ENCODE peak calls at places on chromosomes 12 and 14, in four cellular contexts. One of them, this sample, is unnamed.

GRCh38 chr14:88831285-88831684 is 6.8 kb downstream of the TTC8 start:
- DNase-seq in AG09309: peak; percentile 52
- DNase-seq in amniotic stem cell: peak; percentile 32
- DNase-seq in head of caudate nucleus: no peak
- DNase-seq in this sample: no peak

GRCh38 chr12:10849425-10849878 is at the start of gene PRR4:
- DNase-seq in AG09309: no peak
- DNase-seq in amniotic stem cell: no peak
- DNase-seq in head of caudate nucleus: no peak
- DNase-seq in this sample: no peak

GRCh38 chr12:111218499-111218898 is 150.4 kb downstream of the PHETA1 start:
- DNase-seq in AG09309: no peak
- DNase-seq in amniotic stem cell: no peak
- DNase-seq in head of caudate nucleus: no peak
- DNase-seq in this sample: no peak

GRCh38 chr12:52513736-52514135 is 6.5 kb downstream of the KRT5 start:
- DNase-seq in AG09309: no peak
- DNase-seq in amniotic stem cell: no peak
- DNase-seq in head of caudate nucleus: no peak
- DNase-seq in this sample: no peak

GRCh38 chr14:99632410-99633035 is 12.4 kb upstream of the HHIPL1 start:
- DNase-seq in AG09309: no peak
- DNase-seq in amniotic stem cell: no peak
- DNase-seq in head of caudate nucleus: no peak
- DNase-seq in this sample: no peak

GRCh38 chr12:117228239-117228638 is 38.0 kb upstream of the FBXO21 start:
- DNase-seq in AG09309: no peak
- DNase-seq in amniotic stem cell: no peak
- DNase-seq in head of caudate nucleus: no peak
- DNase-seq in this sample: no peak

GRCh38 chr14:94971750-94972149 is 185.6 kb downstream of the DICER1 start:
- DNase-seq in AG09309: no peak
- DNase-seq in amniotic stem cell: no peak
- DNase-seq in head of caudate nucleus: no peak
- DNase-seq in this sample: peak; percentile 5

GRCh38 chr14:89294060-89294459 is 123.0 kb downstream of the FOXN3 start:
- DNase-seq in AG09309: no peak
- DNase-seq in amniotic stem cell: no peak
- DNase-seq in head of caudate nucleus: no peak
- DNase-seq in this sample: no peak

GRCh38 chr12:22467190-22467589 is 77.2 kb downstream of the C2CD5 start:
- DNase-seq in AG09309: peak; percentile 55
- DNase-seq in amniotic stem cell: peak; percentile 32
- DNase-seq in head of caudate nucleus: no peak
- DNase-seq in this sample: no peak

GRCh38 chr12:50174971-50175715 is 8.0 kb upstream of the CERS5 start:
- DNase-seq in AG09309: peak; percentile 54
- DNase-seq in amniotic stem cell: peak; percentile 26
- DNase-seq in head of caudate nucleus: no peak
- DNase-seq in this sample: peak; percentile 65

GRCh38 chr14:21160061-21160610 is 4.3 kb upstream of the OR5AU1 start:
- DNase-seq in AG09309: no peak
- DNase-seq in amniotic stem cell: no peak
- DNase-seq in head of caudate nucleus: no peak
- DNase-seq in this sample: no peak

GRCh38 chr12:101018540-101018939 is 191.5 kb downstream of the SLC5A8 start:
- DNase-seq in AG09309: peak; percentile 43
- DNase-seq in amniotic stem cell: peak; percentile 42
- DNase-seq in head of caudate nucleus: no peak
- DNase-seq in this sample: no peak

GRCh38 chr12:109557200-109557599 is 16.1 kb downstream of the MMAB start:
- DNase-seq in AG09309: no peak
- DNase-seq in amniotic stem cell: no peak
- DNase-seq in head of caudate nucleus: no peak
- DNase-seq in this sample: no peak

GRCh38 chr14:29028973-29029582 is 262.5 kb downstream of the FOXG1 start:
- DNase-seq in AG09309: no peak
- DNase-seq in amniotic stem cell: no peak
- DNase-seq in head of caudate nucleus: no peak
- DNase-seq in this sample: no peak

GRCh38 chr12:116882742-116883141 is 1.5 kb upstream of the HRK start:
- DNase-seq in AG09309: no peak
- DNase-seq in amniotic stem cell: no peak
- DNase-seq in head of caudate nucleus: no peak
- DNase-seq in this sample: no peak

This sample was measured in cerebellum.